ENCODE peak calls at places on chromosomes 4 and X, in eight cellular contexts. One of them, this sample, is unnamed.

GRCh38 chr4:158006973-158007372 is 165.9 kb downstream of the GASK1B start:
- DNase-seq in left colon: no peak
- DNase-seq in T-helper 2 cell treated with Interferon-gamma antibody and Interleukin-4, amounts not matched to agents 5 μg/mL and 100 μg/mL, for 36 hours: no peak
- DNase-seq in iris pigment epithelial cell: no peak
- DNase-seq in M059J: no peak
- DNase-seq in NB4: no peak
- DNase-seq in stimulated activated CD4-positive, alpha-beta T cell treated with anti-CD3 and anti-CD28 coated beads, Interleukin-1b, Interleukin-23, amount 100 ng/mL, for 24 hours: no peak
- DNase-seq in endothelial cell of umbilical vein: peak
- DNase-seq in this sample: peak

GRCh38 chr4:55547461-55547770 is 707 bp upstream of the CLOCK start:
- DNase-seq in stimulated activated CD4-positive, alpha-beta T cell treated with anti-CD3 and anti-CD28 coated beads, Interleukin-1b, Interleukin-23, amount 100 ng/mL, for 24 hours: no peak
- DNase-seq in M059J: no peak
- DNase-seq in left colon: no peak
- DNase-seq in T-helper 2 cell treated with Interferon-gamma antibody and Interleukin-4, amounts not matched to agents 5 μg/mL and 100 μg/mL, for 36 hours: no peak
- DNase-seq in iris pigment epithelial cell: peak
- DNase-seq in NB4: no peak
- DNase-seq in endothelial cell of umbilical vein: no peak
- DNase-seq in this sample: no peak

GRCh38 chr4:99593781-99594636 is 19.4 kb downstream of the MTTP start:
- DNase-seq in NB4: no peak
- DNase-seq in left colon: no peak
- DNase-seq in T-helper 2 cell treated with Interferon-gamma antibody and Interleukin-4, amounts not matched to agents 5 μg/mL and 100 μg/mL, for 36 hours: no peak
- DNase-seq in endothelial cell of umbilical vein: no peak
- DNase-seq in iris pigment epithelial cell: no peak
- DNase-seq in stimulated activated CD4-positive, alpha-beta T cell treated with anti-CD3 and anti-CD28 coated beads, Interleukin-1b, Interleukin-23, amount 100 ng/mL, for 24 hours: no peak
- DNase-seq in M059J: no peak
- DNase-seq in this sample: no peak

GRCh38 chr4:169795585-169795984 is 37.8 kb upstream of the HPF1 start:
- DNase-seq in T-helper 2 cell treated with Interferon-gamma antibody and Interleukin-4, amounts not matched to agents 5 μg/mL and 100 μg/mL, for 36 hours: no peak
- DNase-seq in endothelial cell of umbilical vein: no peak
- DNase-seq in M059J: peak
- DNase-seq in iris pigment epithelial cell: peak
- DNase-seq in stimulated activated CD4-positive, alpha-beta T cell treated with anti-CD3 and anti-CD28 coated beads, Interleukin-1b, Interleukin-23, amount 100 ng/mL, for 24 hours: no peak
- DNase-seq in left colon: no peak
- DNase-seq in NB4: no peak
- DNase-seq in this sample: no peak

GRCh38 chrX:154800508-154801207 is 4.6 kb downstream of the MPP1 start:
- DNase-seq in iris pigment epithelial cell: no peak
- DNase-seq in T-helper 2 cell treated with Interferon-gamma antibody and Interleukin-4, amounts not matched to agents 5 μg/mL and 100 μg/mL, for 36 hours: no peak
- DNase-seq in endothelial cell of umbilical vein: peak
- DNase-seq in M059J: no peak
- DNase-seq in left colon: no peak
- DNase-seq in NB4: peak
- DNase-seq in stimulated activated CD4-positive, alpha-beta T cell treated with anti-CD3 and anti-CD28 coated beads, Interleukin-1b, Interleukin-23, amount 100 ng/mL, for 24 hours: no peak
- DNase-seq in this sample: no peak

GRCh38 chr4:54213001-54213400 is 16.1 kb upstream of the PDGFRA start:
- DNase-seq in T-helper 2 cell treated with Interferon-gamma antibody and Interleukin-4, amounts not matched to agents 5 μg/mL and 100 μg/mL, for 36 hours: no peak
- DNase-seq in left colon: no peak
- DNase-seq in stimulated activated CD4-positive, alpha-beta T cell treated with anti-CD3 and anti-CD28 coated beads, Interleukin-1b, Interleukin-23, amount 100 ng/mL, for 24 hours: no peak
- DNase-seq in endothelial cell of umbilical vein: no peak
- DNase-seq in NB4: no peak
- DNase-seq in M059J: no peak
- DNase-seq in iris pigment epithelial cell: no peak
- DNase-seq in this sample: no peak

GRCh38 chr4:83618991-83619390 is 83.1 kb downstream of the GPAT3 start:
- DNase-seq in iris pigment epithelial cell: peak
- DNase-seq in left colon: peak
- DNase-seq in M059J: peak
- DNase-seq in T-helper 2 cell treated with Interferon-gamma antibody and Interleukin-4, amounts not matched to agents 5 μg/mL and 100 μg/mL, for 36 hours: no peak
- DNase-seq in endothelial cell of umbilical vein: peak
- DNase-seq in NB4: peak
- DNase-seq in stimulated activated CD4-positive, alpha-beta T cell treated with anti-CD3 and anti-CD28 coated beads, Interleukin-1b, Interleukin-23, amount 100 ng/mL, for 24 hours: no peak
- DNase-seq in this sample: peak

GRCh38 chr4:21697583-21697982 is 251.0 kb downstream of the KCNIP4 start:
- DNase-seq in T-helper 2 cell treated with Interferon-gamma antibody and Interleukin-4, amounts not matched to agents 5 μg/mL and 100 μg/mL, for 36 hours: no peak
- DNase-seq in left colon: no peak
- DNase-seq in endothelial cell of umbilical vein: no peak
- DNase-seq in stimulated activated CD4-positive, alpha-beta T cell treated with anti-CD3 and anti-CD28 coated beads, Interleukin-1b, Interleukin-23, amount 100 ng/mL, for 24 hours: no peak
- DNase-seq in M059J: peak
- DNase-seq in NB4: no peak
- DNase-seq in iris pigment epithelial cell: peak
- DNase-seq in this sample: no peak

GRCh38 chr4:185896832-185897475 is 85.0 kb upstream of the SORBS2 start:
- DNase-seq in stimulated activated CD4-positive, alpha-beta T cell treated with anti-CD3 and anti-CD28 coated beads, Interleukin-1b, Interleukin-23, amount 100 ng/mL, for 24 hours: no peak
- DNase-seq in iris pigment epithelial cell: no peak
- DNase-seq in endothelial cell of umbilical vein: no peak
- DNase-seq in T-helper 2 cell treated with Interferon-gamma antibody and Interleukin-4, amounts not matched to agents 5 μg/mL and 100 μg/mL, for 36 hours: no peak
- DNase-seq in NB4: peak
- DNase-seq in left colon: no peak
- DNase-seq in M059J: no peak
- DNase-seq in this sample: no peak

GRCh38 chr4:12186526-12186925 is 757.8 kb upstream of the HS3ST1 start:
- DNase-seq in iris pigment epithelial cell: no peak
- DNase-seq in stimulated activated CD4-positive, alpha-beta T cell treated with anti-CD3 and anti-CD28 coated beads, Interleukin-1b, Interleukin-23, amount 100 ng/mL, for 24 hours: no peak
- DNase-seq in T-helper 2 cell treated with Interferon-gamma antibody and Interleukin-4, amounts not matched to agents 5 μg/mL and 100 μg/mL, for 36 hours: no peak
- DNase-seq in endothelial cell of umbilical vein: no peak
- DNase-seq in M059J: no peak
- DNase-seq in NB4: no peak
- DNase-seq in left colon: no peak
- DNase-seq in this sample: no peak

GRCh38 chr4:114072781-114073180 is 93.3 kb upstream of the ARSJ start:
- DNase-seq in NB4: no peak
- DNase-seq in endothelial cell of umbilical vein: no peak
- DNase-seq in M059J: no peak
- DNase-seq in left colon: no peak
- DNase-seq in T-helper 2 cell treated with Interferon-gamma antibody and Interleukin-4, amounts not matched to agents 5 μg/mL and 100 μg/mL, for 36 hours: no peak
- DNase-seq in stimulated activated CD4-positive, alpha-beta T cell treated with anti-CD3 and anti-CD28 coated beads, Interleukin-1b, Interleukin-23, amount 100 ng/mL, for 24 hours: no peak
- DNase-seq in iris pigment epithelial cell: no peak
- DNase-seq in this sample: no peak

GRCh38 chrX:95056901-95057300 is 1382.9 kb downstream of the FAM133A start:
- DNase-seq in stimulated activated CD4-positive, alpha-beta T cell treated with anti-CD3 and anti-CD28 coated beads, Interleukin-1b, Interleukin-23, amount 100 ng/mL, for 24 hours: no peak
- DNase-seq in iris pigment epithelial cell: peak
- DNase-seq in T-helper 2 cell treated with Interferon-gamma antibody and Interleukin-4, amounts not matched to agents 5 μg/mL and 100 μg/mL, for 36 hours: no peak
- DNase-seq in M059J: peak
- DNase-seq in NB4: no peak
- DNase-seq in left colon: no peak
- DNase-seq in endothelial cell of umbilical vein: no peak
- DNase-seq in this sample: no peak

GRCh38 chrX:24574743-24575142 is 72.4 kb downstream of the PCYT1B start:
- DNase-seq in M059J: peak
- DNase-seq in stimulated activated CD4-positive, alpha-beta T cell treated with anti-CD3 and anti-CD28 coated beads, Interleukin-1b, Interleukin-23, amount 100 ng/mL, for 24 hours: no peak
- DNase-seq in endothelial cell of umbilical vein: no peak
- DNase-seq in iris pigment epithelial cell: no peak
- DNase-seq in left colon: no peak
- DNase-seq in T-helper 2 cell treated with Interferon-gamma antibody and Interleukin-4, amounts not matched to agents 5 μg/mL and 100 μg/mL, for 36 hours: no peak
- DNase-seq in NB4: peak
- DNase-seq in this sample: no peak

This sample was measured in pulmonary artery endothelial cell.